ENCODE peak calls at places on chromosomes 2 and 18, in four cellular contexts. F, W, K and T are unnamed samples.

GRCh38 chr2:43047187-43047780 is 179.1 kb downstream of the ZFP36L2 start:
- DNase-seq in F (no peak), W (no peak), K (no peak), T (no peak)

GRCh38 chr2:33673937-33674336 is 74.8 kb upstream of the FAM98A start:
- DNase-seq in F (no peak), W (no peak), K (peak), T (peak)

GRCh38 chr2:11430729-11431128 is 35.2 kb downstream of the E2F6 start:
- DNase-seq in F (no peak), W (no peak), K (no peak), T (no peak)

GRCh38 chr2:111121028-111121872 is 536 bp downstream of the BCL2L11 start:
- DNase-seq in F (peak), W (peak), K (peak), T (peak)

GRCh38 chr18:50469380-50469781 is 90.5 kb upstream of the MAPK4 start:
- DNase-seq in F (no peak), W (no peak), K (no peak), T (no peak)

GRCh38 chr2:89851583-89851905 is 1160.1 kb downstream of the RPIA start:
- DNase-seq in F (no peak), W (no peak), K (no peak), T (no peak)

GRCh38 chr2:217551229-217551909 is 451.4 kb downstream of the TNS1 start:
- DNase-seq in F (no peak), W (no peak), K (peak), T (peak)

GRCh38 chr2:238142382-238143205 is 4.1 kb downstream of the KLHL30 start:
- DNase-seq in F (no peak), W (no peak), K (no peak), T (no peak)

GRCh38 chr2:46847185-46847710 is 68.4 kb downstream of the MCFD2 start:
- DNase-seq in F (peak), W (no peak), K (peak), T (peak)

GRCh38 chr2:134391751-134392160 is 137.9 kb downstream of the MGAT5 start:
- DNase-seq in F (no peak), W (peak), K (peak), T (peak)

GRCh38 chr2:118051956-118052355 is 36.3 kb upstream of the INSIG2 start:
- DNase-seq in F (no peak), W (no peak), K (no peak), T (no peak)

GRCh38 chr2:209648714-209649113 is 122.9 kb upstream of the UNC80 start:
- DNase-seq in F (no peak), W (no peak), K (peak), T (peak)

GRCh38 chr18:23912356-23912755 is 102.2 kb upstream of the TTC39C start:
- DNase-seq in F (no peak), W (no peak), K (peak), T (peak)

GRCh38 chr2:72921088-72921851 is 4.0 kb downstream of the EMX1 start:
- DNase-seq in F (no peak), W (no peak), K (no peak), T (no peak)

GRCh38 chr18:48622911-48623431 is 84.1 kb downstream of the CTIF start:
- DNase-seq in F (no peak), W (peak), K (no peak), T (peak)

GRCh38 chr18:48786621-48787522 is 163.9 kb downstream of the SMAD7 start:
- DNase-seq in F (no peak), W (no peak), K (no peak), T (no peak)

GRCh38 chr18:55420665-55420964 is 167.4 kb downstream of the TCF4 start:
- DNase-seq in F (no peak), W (peak), K (no peak), T (no peak)

GRCh38 chr18:78981652-78981955 is 2.0 kb downstream of the SALL3 start:
- DNase-seq in F (no peak), W (no peak), K (no peak), T (no peak)

GRCh38 chr2:230758566-230759480 is 46.2 kb downstream of the CAB39 start:
- DNase-seq in F (no peak), W (no peak), K (peak), T (peak)

GRCh38 chr18:45626330-45627203 is 11.3 kb downstream of the SLC14A2 start:
- DNase-seq in F (no peak), W (no peak), K (no peak), T (peak)

GRCh38 chr18:5500158-5500939 is 43.4 kb downstream of the EPB41L3 start:
- DNase-seq in F (no peak), W (no peak), K (no peak), T (no peak)

GRCh38 chr2:121469361-121469760 is 61.3 kb upstream of the RNU4ATAC start:
- DNase-seq in F (no peak), W (no peak), K (no peak), T (no peak)

GRCh38 chr2:127673304-127674069 is 1.8 kb downstream of the LIMS2 start:
- DNase-seq in F (no peak), W (no peak), K (no peak), T (no peak)

GRCh38 chr2:232299927-232300674 is 78.5 kb upstream of the ALPP start:
- DNase-seq in F (no peak), W (no peak), K (no peak), T (no peak)

GRCh38 chr2:218860950-218861381 is 1.4 kb downstream of the WNT6 start:
- DNase-seq in F (no peak), W (no peak), K (peak), T (peak)

GRCh38 chr18:63336366-63337099 is 17.0 kb upstream of the BCL2 start:
- DNase-seq in F (no peak), W (no peak), K (peak), T (peak)

GRCh38 chr2:71113843-71114242 is 16.2 kb downstream of the MCEE start:
- DNase-seq in F (no peak), W (no peak), K (no peak), T (no peak)

GRCh38 chr2:174035981-174036742 is 71.0 kb upstream of the SP3 start:
- DNase-seq in F (no peak), W (no peak), K (peak), T (peak)

GRCh38 chr2:23697256-23697655 is 229.7 kb downstream of the ATAD2B start:
- DNase-seq in F (no peak), W (no peak), K (no peak), T (no peak)

GRCh38 chr2:143205106-143205764 is 76.0 kb downstream of the ARHGAP15 start:
- DNase-seq in F (no peak), W (no peak), K (peak), T (peak)

GRCh38 chr2:42969231-42970150 is 177.1 kb upstream of the HAAO start:
- DNase-seq in F (no peak), W (no peak), K (peak), T (peak)

GRCh38 chr2:239283961-239284801 is 116.6 kb downstream of the HDAC4 start:
- DNase-seq in F (no peak), W (no peak), K (no peak), T (no peak)

GRCh38 chr18:13267517-13267916 is 49.0 kb downstream of the LDLRAD4 start:
- DNase-seq in F (no peak), W (no peak), K (no peak), T (no peak)

GRCh38 chr2:5373200-5373599 is 319.0 kb upstream of the SOX11 start:
- DNase-seq in F (no peak), W (no peak), K (no peak), T (peak)

GRCh38 chr2:74999464-74999863 is 41.0 kb downstream of the POLE4 start:
- DNase-seq in F (no peak), W (no peak), K (no peak), T (no peak)

GRCh38 chr2:29650634-29651097 is 270.7 kb downstream of the ALK start:
- DNase-seq in F (no peak), W (no peak), K (no peak), T (no peak)

GRCh38 chr2:30394096-30394495 is 53.0 kb upstream of the LCLAT1 start:
- DNase-seq in F (no peak), W (no peak), K (no peak), T (no peak)

GRCh38 chr18:22412502-22412901 is 5.2 kb downstream of the CTAGE1 start:
- DNase-seq in F (no peak), W (no peak), K (peak), T (peak)

GRCh38 chr2:85135066-85135914 is 2.1 kb downstream of the TCF7L1 start:
- DNase-seq in F (no peak), W (no peak), K (no peak), T (no peak)
- H3K4me3 ChIP-seq in F (no peak), W (no peak), K (peak), T (peak)

GRCh38 chr18:8051388-8051787 is 484.3 kb downstream of the PTPRM start:
- DNase-seq in F (no peak), W (no peak), K (no peak), T (peak)

GRCh38 chr18:8056723-8057122 is 489.6 kb downstream of the PTPRM start:
- DNase-seq in F (no peak), W (no peak), K (no peak), T (no peak)

GRCh38 chr18:8050616-8051314 is 483.6 kb downstream of the PTPRM start:
- DNase-seq in F (no peak), W (no peak), K (no peak), T (no peak)

GRCh38 chr18:8049147-8049546 is 482.0 kb downstream of the PTPRM start:
- DNase-seq in F (no peak), W (no peak), K (peak), T (peak)

DNA sequence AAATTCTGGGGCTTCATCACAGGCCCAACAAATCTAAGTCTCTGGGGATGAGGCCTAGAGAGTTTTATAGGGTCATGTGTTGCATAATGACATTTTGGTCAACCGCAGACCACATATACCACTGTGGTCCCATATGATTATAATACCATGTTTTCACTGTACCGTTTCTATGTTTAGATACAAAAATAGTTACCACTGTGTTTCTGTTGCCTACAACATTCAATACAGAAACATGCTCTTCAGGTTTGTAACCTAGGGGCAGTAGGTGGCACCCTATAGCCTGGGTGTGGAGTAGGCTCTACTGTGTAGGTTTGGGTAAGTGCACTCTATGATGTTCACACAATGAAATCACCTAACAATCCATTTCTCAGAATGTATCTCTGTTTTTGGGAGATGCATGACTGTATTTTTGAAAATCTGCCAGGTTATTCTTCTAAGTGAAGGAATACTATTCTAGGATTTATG is 485.2 kb downstream of the PTPRM start:
- DNase-seq in F (no peak), W (no peak), K (no peak), T (no peak)
- TF ChIP-seq CTCF in F (no peak), W (peak), K (no peak), T (no peak)

GRCh38 chr18:75124967-75125358 is 84.0 kb downstream of the PTGR3 start:
- DNase-seq in F (no peak), W (no peak), K (no peak), T (no peak)
- H3K4me3 ChIP-seq in F (no peak), W (no peak), K (no peak), T (no peak)

GRCh38 chr2:207504513-207505171 is 25.1 kb upstream of the CREB1 start:
- DNase-seq in F (no peak), W (no peak), K (peak), T (peak)
- TF ChIP-seq CTCF in F (no peak), W (no peak), K (peak), T (peak)

GRCh38 chr18:59263566-59264135 is 9.6 kb downstream of the RAX start:
- DNase-seq in F (no peak), W (no peak), K (no peak), T (no peak)

GRCh38 chr18:59265246-59266018 is 7.8 kb downstream of the RAX start:
- DNase-seq in F (no peak), W (no peak), K (no peak), T (no peak)

GRCh38 chr18:59264136-59264571 is 9.1 kb downstream of the RAX start:
- DNase-seq in F (no peak), W (no peak), K (no peak), T (no peak)

GRCh38 chr18:59266019-59266369 is 7.3 kb downstream of the RAX start:
- DNase-seq in F (no peak), W (no peak), K (no peak), T (no peak)

DNA sequence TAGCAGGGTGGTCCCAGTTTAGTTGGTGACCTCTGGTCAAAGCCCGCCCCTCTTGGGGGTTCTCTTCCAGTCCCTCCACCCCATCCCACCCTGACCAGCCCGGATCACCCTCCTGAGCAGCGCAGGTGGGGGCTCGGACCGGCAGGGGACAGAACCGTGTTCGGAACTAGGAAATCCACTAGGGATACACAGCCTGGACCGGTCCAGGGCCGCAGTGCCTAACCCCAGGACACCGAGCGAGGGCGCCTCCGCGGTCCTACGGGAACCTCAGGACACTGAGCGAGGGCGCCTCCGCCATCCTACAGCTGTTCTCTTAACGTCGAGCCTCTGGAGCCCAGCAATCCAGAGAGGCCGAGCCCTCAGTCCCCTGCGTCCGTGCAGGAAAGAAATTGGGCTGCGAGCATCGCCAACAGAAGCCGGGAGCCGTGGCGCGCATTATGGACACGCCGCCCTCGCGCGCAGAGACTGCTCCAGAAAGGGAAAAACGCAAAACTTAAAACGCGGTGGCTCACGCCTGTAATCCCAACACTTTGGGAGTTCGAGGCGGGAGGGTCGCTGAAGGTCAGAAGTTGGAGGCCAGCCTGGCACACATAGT is 8.5 kb downstream of the RAX start:
- DNase-seq in F (no peak), W (no peak), K (no peak), T (no peak)
- H3K4me3 ChIP-seq in F (no peak), W (no peak), K (no peak), T (no peak)

GRCh38 chr2:55617160-55618024 is at the start of gene PPP4R3B:
- DNase-seq in F (peak), W (peak), K (peak), T (peak)
- TF ChIP-seq CTCF in F (peak), W (peak), K (peak), T (peak)

DNA sequence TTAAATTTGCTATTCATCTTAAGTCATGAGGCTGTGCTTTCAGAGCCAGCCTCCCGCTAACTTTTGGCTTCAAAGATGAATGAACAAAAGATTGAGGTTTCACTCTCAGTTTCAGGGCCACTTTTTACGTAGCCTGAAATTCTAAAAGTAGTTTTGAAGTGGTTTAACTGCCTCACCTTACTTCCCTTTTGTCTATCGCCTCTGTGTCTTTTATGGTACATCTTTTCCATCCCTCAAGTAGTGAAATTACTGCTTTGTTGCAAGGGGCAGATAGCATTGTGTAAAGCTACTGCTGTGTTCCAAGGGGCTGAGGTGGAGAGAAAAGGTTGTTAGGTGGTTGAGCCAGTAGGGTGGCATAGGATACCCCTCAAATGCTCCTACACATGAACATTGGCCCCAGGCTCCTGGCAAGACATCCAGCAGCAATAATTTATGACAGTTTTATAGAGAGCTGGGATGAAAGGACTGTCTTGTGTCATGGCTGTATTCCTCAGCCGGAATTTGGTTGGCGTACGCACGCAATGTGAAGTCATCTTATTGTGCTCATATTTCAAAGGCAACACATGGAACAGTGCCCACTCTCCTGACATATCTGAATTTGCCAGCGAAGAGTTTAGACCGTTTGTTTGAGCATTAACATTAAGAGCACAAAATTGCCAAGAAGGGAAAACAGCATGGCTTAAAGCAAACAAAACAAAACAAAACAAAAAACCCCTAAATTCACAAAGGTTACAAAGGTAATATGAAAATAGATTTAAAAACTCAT is 32.2 kb downstream of the QPCT start:
- DNase-seq in F (no peak), W (peak), K (peak), T (no peak)
- H3K4me3 ChIP-seq in F (no peak), W (peak), K (no peak), T (no peak)